ENCODE peak calls at places on chromosomes 12 and 14, in nine cellular contexts. C is brain microvascular endothelial cell, Q is GM10248, X is heart left ventricle, E is mammary epithelial cell, A is nephron progenitor cell, F is spleen, L is esophagus squamous epithelium, T is transverse colon. Y is an unnamed sample.

GRCh38 chr14:32648434-32648833 is 290.2 kb upstream of the NPAS3 start:
- DNase-seq in C (no peak), Q (no peak), X (no peak), E (peak; percentile 37), A (no peak), F (no peak), L (no peak), T (no peak), Y (no peak)

GRCh38 chr12:64469455-64470142 is 17.7 kb downstream of the TBK1 start:
- DNase-seq in C (no peak), Q (no peak), X (no peak), E (no peak), A (no peak), F (no peak), L (no peak), T (no peak), Y (no peak)

GRCh38 chr14:90782892-90783291 is 33.3 kb downstream of the TTC7B start:
- DNase-seq in C (no peak), Q (no peak), X (no peak), E (no peak), A (no peak), F (no peak), L (no peak), T (no peak), Y (peak; percentile 33)

GRCh38 chr12:50960130-50960529 is 7.8 kb downstream of the HIGD1C start:
- DNase-seq in C (peak; percentile 12), Q (no peak), X (no peak), E (no peak), A (no peak), F (no peak), L (no peak), T (no peak), Y (no peak)

GRCh38 chr12:2891240-2892053 is 756 bp downstream of the TULP3 start:
- DNase-seq in C (peak; percentile 58), Q (peak; percentile 27), X (peak; percentile 50), E (peak; percentile 56), A (peak; percentile 72), F (no peak), L (no peak), T (peak; percentile 51), Y (no peak)

GRCh38 chr12:94603434-94604068 is 46.8 kb downstream of the TMCC3 start:
- DNase-seq in C (no peak), Q (no peak), X (no peak), E (no peak), A (no peak), F (peak; percentile 83), L (no peak), T (peak; percentile 69), Y (no peak)

GRCh38 chr14:55957950-55958349 is 160.3 kb upstream of the PELI2 start:
- DNase-seq in C (no peak), Q (no peak), X (no peak), E (peak; percentile 6), A (peak; percentile 5), F (no peak), L (no peak), T (no peak), Y (no peak)

GRCh38 chr12:112908548-112908947 is 1.8 kb downstream of the OAS1 start:
- DNase-seq in C (no peak), Q (no peak), X (no peak), E (no peak), A (no peak), F (no peak), L (no peak), T (no peak), Y (no peak)

GRCh38 chr14:104267895-104268294 is 129.5 kb downstream of the KIF26A start:
- DNase-seq in C (no peak), Q (no peak), X (no peak), E (no peak), A (no peak), F (peak; percentile 75), L (no peak), T (peak; percentile 41), Y (peak; percentile 55)

GRCh38 chr12:96375173-96375572 is 25.1 kb downstream of the CDK17 start:
- DNase-seq in C (no peak), Q (no peak), X (no peak), E (no peak), A (no peak), F (no peak), L (no peak), T (peak; percentile 33), Y (no peak)

GRCh38 chr14:61219256-61219655 is 61.9 kb downstream of the TMEM30B start:
- DNase-seq in C (no peak), Q (no peak), X (no peak), E (peak; percentile 33), A (no peak), F (no peak), L (no peak), T (no peak), Y (no peak)
- TF ChIP-seq CTCF in C (no peak), Q (no peak), X (no peak), E (no peak), A (no peak), F (no peak), L (no peak), T (no peak), Y (no peak)

GRCh38 chr12:130126023-130126432 is 36.2 kb upstream of the FZD10 start:
- DNase-seq in C (no peak), Q (no peak), X (peak; percentile 70), E (peak; percentile 16), A (no peak), F (peak; percentile 29), L (no peak), T (no peak), Y (no peak)
- TF ChIP-seq CTCF in C (no peak), Q (no peak), X (no peak), E (no peak), A (no peak), F (no peak), L (peak; percentile 55), T (no peak), Y (no peak)

GRCh38 chr12:108313236-108313608 is 25.9 kb downstream of the CMKLR1 start:
- DNase-seq in C (no peak), Q (no peak), X (no peak), E (no peak), A (no peak), F (no peak), L (no peak), T (no peak), Y (no peak)

GRCh38 chr12:108310489-108310888 is 28.6 kb downstream of the CMKLR1 start:
- DNase-seq in C (no peak), Q (no peak), X (no peak), E (no peak), A (no peak), F (no peak), L (no peak), T (no peak), Y (no peak)

GRCh38 chr12:108312073-108312884 is 26.8 kb downstream of the CMKLR1 start:
- DNase-seq in C (no peak), Q (no peak), X (no peak), E (no peak), A (no peak), F (no peak), L (no peak), T (no peak), Y (no peak)

GRCh38 chr12:108312885-108313203 is 26.3 kb downstream of the CMKLR1 start:
- DNase-seq in C (no peak), Q (no peak), X (peak; percentile 85), E (no peak), A (no peak), F (no peak), L (no peak), T (no peak), Y (no peak)

GRCh38 chr12:108311605-108312004 is 27.5 kb downstream of the CMKLR1 start:
- DNase-seq in C (no peak), Q (no peak), X (no peak), E (no peak), A (no peak), F (no peak), L (no peak), T (no peak), Y (no peak)
- TF ChIP-seq CTCF in C (no peak), Q (no peak), X (no peak), E (no peak), A (no peak), F (no peak), L (no peak), T (no peak), Y (no peak)

DNA sequence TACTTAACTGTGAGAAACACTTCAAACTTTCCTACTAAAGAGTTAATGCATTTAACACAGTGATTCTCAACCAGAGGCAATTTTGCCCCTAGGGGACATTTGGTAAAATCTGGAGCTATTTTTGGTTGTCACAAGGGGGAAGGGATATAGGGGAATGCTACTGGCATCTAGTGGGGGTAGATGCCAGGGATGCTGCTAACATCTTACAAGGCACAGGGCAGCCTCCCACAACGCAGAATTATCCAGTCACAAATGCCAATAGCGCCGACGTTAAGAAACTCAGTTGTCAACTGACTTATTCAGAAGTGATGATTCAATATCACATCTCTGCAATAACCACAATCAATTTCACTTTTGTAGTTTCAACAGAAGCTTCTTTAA is 2.0 kb downstream of the EEA1 start:
- DNase-seq in C (peak; percentile 34), Q (no peak), X (no peak), E (peak; percentile 93), A (no peak), F (no peak), L (no peak), T (no peak), Y (no peak)
- TF ChIP-seq CTCF in C (peak; percentile 22), Q (no peak), X (no peak), E (peak; percentile 32), A (no peak), F (no peak), L (peak; percentile 13), T (no peak), Y (peak; percentile 73)

GRCh38 chr12:131775904-131776889 is 52.0 kb upstream of the MMP17 start:
- DNase-seq in C (no peak), Q (peak; percentile 64), X (no peak), E (no peak), A (no peak), F (peak; percentile 71), L (no peak), T (no peak), Y (no peak)
- TF ChIP-seq CTCF in C (peak; percentile 3), Q (no peak), X (no peak), E (no peak), A (no peak), F (no peak), L (no peak), T (no peak), Y (no peak)

GRCh38 chr12:18224745-18225144 is 36.6 kb upstream of the PIK3C2G start:
- DNase-seq in C (no peak), Q (no peak), X (no peak), E (peak; percentile 34), A (no peak), F (no peak), L (no peak), T (no peak), Y (no peak)

GRCh38 chr12:18222699-18223098 is 38.6 kb upstream of the PIK3C2G start:
- DNase-seq in C (no peak), Q (no peak), X (no peak), E (no peak), A (no peak), F (no peak), L (no peak), T (no peak), Y (no peak)

GRCh38 chr12:18217981-18218380 is 43.3 kb upstream of the PIK3C2G start:
- DNase-seq in C (no peak), Q (no peak), X (no peak), E (peak; percentile 20), A (no peak), F (no peak), L (no peak), T (no peak), Y (no peak)

DNA sequence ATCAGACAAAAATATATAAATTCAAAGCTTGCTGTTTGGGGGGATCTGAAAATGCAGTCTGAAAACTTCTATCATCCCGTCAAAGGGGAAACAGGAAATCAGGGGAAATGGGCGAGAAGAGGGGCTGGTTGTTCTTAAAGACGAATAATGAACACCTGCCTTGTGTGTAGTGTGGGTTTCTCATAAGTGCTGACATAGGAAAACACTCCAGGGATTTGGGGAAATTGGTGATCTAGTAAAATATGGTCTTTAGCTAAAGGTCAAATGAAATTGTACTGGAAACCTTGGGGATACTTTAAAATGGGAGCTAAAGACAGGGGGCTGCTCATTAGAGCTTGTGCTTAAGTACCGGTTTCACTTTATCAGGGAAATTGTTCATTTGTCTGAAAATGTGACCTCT is 39.6 kb upstream of the PIK3C2G start:
- DNase-seq in C (no peak), Q (no peak), X (no peak), E (no peak), A (no peak), F (no peak), L (no peak), T (no peak), Y (no peak)
- TF ChIP-seq CTCF in C (no peak), Q (no peak), X (no peak), E (no peak), A (no peak), F (no peak), L (no peak), T (no peak), Y (no peak)